ENCODE peak calls at places on chromosome 15, in six cellular contexts. X, D, C, U, J and V are unnamed samples. For H3K36me3, the result is how much of the 10 kb centered on the place peaks cover.

GRCh38 chr15:100516592-100517489 is 11.9 kb downstream of the CERS3 start:
- DNase-seq in X (peak), D (no peak), C (no peak), U (no peak), J (no peak), V (no peak)

GRCh38 chr15:64891546-64891945 is 20.2 kb upstream of the ANKDD1A start:
- DNase-seq in X (no peak), D (no peak), C (no peak), U (no peak), J (no peak), V (no peak)

GRCh38 chr15:99361541-99362185 is 110.4 kb downstream of the LRRC28 start:
- DNase-seq in X (no peak), D (no peak), C (peak), U (peak), J (no peak), V (peak)

GRCh38 chr15:58070801-58071418 is 5.4 kb upstream of the ALDH1A2 start:
- DNase-seq in X (peak), D (no peak), C (peak), U (peak), J (peak), V (peak)

GRCh38 chr15:85860394-85861161 is 65.9 kb upstream of the KLHL25 start:
- DNase-seq in X (no peak), D (no peak), C (no peak), U (no peak), J (no peak), V (no peak)

GRCh38 chr15:32993285-32993684 is 201.2 kb downstream of the FMN1 start:
- DNase-seq in X (no peak), D (no peak), C (peak), U (no peak), J (no peak), V (peak)

GRCh38 chr15:87142096-87142495 is 1062.4 kb downstream of the AGBL1 start:
- DNase-seq in X (no peak), D (no peak), C (no peak), U (no peak), J (no peak), V (no peak)

GRCh38 chr15:96408591-96409183 is 78.2 kb downstream of the NR2F2 start:
- DNase-seq in X (no peak), D (no peak), C (peak), U (no peak), J (no peak), V (no peak)

GRCh38 chr15:26868029-26868685 is 1.3 kb downstream of the GABRA5 start:
- DNase-seq in X (no peak), D (no peak), C (no peak), U (no peak), J (no peak), V (no peak)

GRCh38 chr15:26866298-26867198 is at the start of gene GABRA5:
- DNase-seq in X (no peak), D (no peak), C (peak), U (no peak), J (peak), V (peak)

GRCh38 chr15:26864664-26865191 is 2.1 kb upstream of the GABRA5 start:
- DNase-seq in X (no peak), D (no peak), C (peak), U (peak), J (peak), V (peak)

GRCh38 chr15:26869628-26870027 is 2.8 kb downstream of the GABRA5 start:
- DNase-seq in X (no peak), D (no peak), C (no peak), U (no peak), J (no peak), V (no peak)

GRCh38 chr15:26867199-26868007 is 541 bp downstream of the GABRA5 start:
- DNase-seq in X (no peak), D (no peak), C (peak), U (no peak), J (peak), V (no peak)
- H3K4me3 ChIP-seq in X (no peak), D (no peak), C (peak), U (no peak), J (peak), V (peak)

GRCh38 chr15:51321316-51321715 is 17.1 kb downstream of the CYP19A1 start:
- DNase-seq in X (no peak), D (no peak), C (no peak), U (no peak), J (no peak), V (no peak)
- H3K36me3 ChIP-seq in X (under half), D (under half), C (under half), U (under half), J (under half), V (under half)

GRCh38 chr15:31267161-31268107 is 59.2 kb upstream of the KLF13 start:
- DNase-seq in X (peak), D (no peak), C (no peak), U (no peak), J (no peak), V (no peak)
- H3K4me3 ChIP-seq in X (no peak), D (no peak), C (no peak), U (no peak), J (no peak), V (no peak)

DNA sequence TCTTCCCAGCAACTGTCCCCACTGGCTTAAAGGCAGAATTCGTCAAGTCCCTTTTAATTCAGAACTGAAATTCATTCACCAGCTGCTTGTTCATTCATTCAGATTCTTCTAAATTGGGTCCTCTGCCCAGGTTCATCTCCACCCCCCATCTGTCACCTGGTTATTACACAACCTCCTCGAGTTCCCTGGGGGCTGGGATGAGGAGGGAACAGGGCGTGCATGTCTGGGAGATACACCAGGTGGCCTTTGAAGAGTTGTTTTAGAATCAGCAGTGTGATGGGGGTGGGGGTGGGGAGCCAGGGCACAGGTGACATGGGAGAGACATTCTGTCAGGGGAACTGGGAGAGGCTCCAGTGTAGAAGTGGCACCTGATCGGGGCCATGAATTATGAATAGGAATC is 8.2 kb downstream of the SNX33 start:
- DNase-seq in X (no peak), D (no peak), C (no peak), U (no peak), J (no peak), V (no peak)
- H3K36me3 ChIP-seq in X (under half), D (under half), C (under half), U (under half), J (half or more), V (under half)

DNA sequence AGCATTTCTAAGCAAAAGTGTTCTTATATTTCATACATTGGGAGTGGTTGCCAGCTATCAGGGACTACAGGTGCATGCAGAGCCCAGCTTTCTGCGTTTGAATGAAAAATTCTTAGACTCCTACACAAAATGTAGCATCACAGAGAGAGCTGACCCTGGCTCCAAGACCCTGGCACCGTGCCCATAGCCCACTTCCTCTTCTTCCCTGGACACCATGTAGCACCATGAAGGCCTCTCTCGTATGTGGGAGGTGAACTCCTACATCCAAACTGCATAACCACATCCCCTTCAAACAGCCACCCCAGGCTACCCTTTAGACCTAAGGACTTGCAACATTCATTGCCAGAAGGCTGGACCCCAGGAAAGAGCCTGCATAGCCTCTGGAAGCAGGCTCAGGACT is 35.8 kb upstream of the ATOSA start:
- DNase-seq in X (no peak), D (no peak), C (no peak), U (no peak), J (no peak), V (no peak)
- H3K4me3 ChIP-seq in X (no peak), D (no peak), C (no peak), U (no peak), J (no peak), V (no peak)

GRCh38 chr15:92901053-92901761 is 1.1 kb downstream of the CHD2 start:
- DNase-seq in X (no peak), D (no peak), C (peak), U (no peak), J (no peak), V (no peak)
- H3K36me3 ChIP-seq in X (under half), D (under half), C (half or more), U (under half), J (half or more), V (under half)

DNA sequence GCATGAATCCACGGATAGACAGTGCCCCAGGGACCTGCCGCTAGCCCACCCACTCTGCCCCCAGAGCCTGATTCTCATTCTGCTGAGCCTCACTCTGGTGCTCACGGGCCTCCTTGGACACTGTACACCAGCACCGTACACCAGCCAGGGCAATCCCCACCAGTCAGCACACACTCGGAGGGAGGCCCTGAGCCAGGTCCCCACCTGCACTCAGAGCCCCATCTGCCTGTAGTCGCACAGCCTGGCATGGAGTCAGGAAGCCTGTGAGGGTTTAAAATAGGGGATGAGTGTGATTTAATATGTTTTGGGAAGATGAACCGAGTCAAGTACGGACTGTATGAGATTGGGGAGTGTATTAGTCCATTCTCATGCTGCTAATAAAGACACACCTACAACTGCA is 223.0 kb downstream of the SLCO3A1 start:
- DNase-seq in X (no peak), D (no peak), C (no peak), U (no peak), J (no peak), V (no peak)
- H3K4me3 ChIP-seq in X (no peak), D (no peak), C (no peak), U (no peak), J (no peak), V (no peak)

DNA sequence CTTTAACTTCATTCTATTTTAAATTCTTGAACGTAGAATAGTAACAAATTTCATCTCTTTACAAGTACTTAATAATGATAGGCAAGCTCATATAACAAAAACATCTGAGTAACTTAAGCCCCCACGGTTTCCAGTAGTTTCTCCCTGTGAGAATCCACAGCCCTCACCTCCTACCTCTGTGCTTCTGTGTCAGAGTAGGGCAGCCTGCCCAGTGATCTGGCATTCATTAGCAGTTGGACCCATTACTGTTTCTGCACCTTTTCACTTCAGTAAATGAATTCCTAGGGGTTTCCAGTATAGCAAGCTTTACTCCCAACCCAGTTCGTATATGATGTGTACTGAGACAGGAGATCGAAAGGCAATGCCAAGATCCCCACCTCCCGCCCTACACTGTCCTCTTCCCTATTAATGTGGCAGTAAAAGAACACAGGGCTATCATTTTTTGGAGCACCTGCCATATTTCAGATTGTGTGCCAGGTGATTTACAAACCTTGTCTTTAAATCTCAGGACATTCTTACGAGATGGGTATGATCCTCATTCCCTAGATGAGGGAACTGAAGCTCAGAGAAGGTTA is 40.8 kb downstream of the EIF2AK4 start:
- DNase-seq in X (no peak), D (no peak), C (peak), U (no peak), J (no peak), V (no peak)
- H3K36me3 ChIP-seq in X (under half), D (under half), C (under half), U (under half), J (half or more), V (under half)